ENCODE peak calls at places on chromosome 15, in five cellular contexts. I is GM23248, K is EL, X is mesenchymal stem cell, F is astrocyte. B is an unnamed sample.

GRCh38 chr15:90878660-90879059 is 5.6 kb upstream of the FES start:
- DNase-seq in X (no peak), F (no peak), K (no peak), I (no peak), B (no peak)

GRCh38 chr15:91263632-91264477 is 163.8 kb downstream of the SV2B start:
- DNase-seq in F (peak), X (no peak), I (peak), K (peak), B (no peak)

GRCh38 chr15:89812126-89812846 is 2.4 kb downstream of the ANPEP start:
- DNase-seq in K (peak), I (peak), X (no peak), F (no peak), B (no peak)

GRCh38 chr15:70555713-70556112 is 207.6 kb downstream of the UACA start:
- DNase-seq in F (no peak), I (no peak), X (no peak), K (no peak), B (no peak)

GRCh38 chr15:71595846-71596553 is 214.4 kb upstream of the NR2E3 start:
- DNase-seq in K (no peak), I (peak), X (peak), F (peak), B (no peak)

GRCh38 chr15:61051570-61052031 is 177.5 kb downstream of the RORA start:
- DNase-seq in F (peak), I (peak), K (peak), X (peak), B (peak)

GRCh38 chr15:75928680-75929608 is 25.3 kb downstream of the FBXO22 start:
- DNase-seq in I (peak), X (peak), F (no peak), K (peak), B (peak)

GRCh38 chr15:78301326-78301725 is 1.9 kb upstream of the SKIC8 start:
- DNase-seq in F (no peak), K (peak), I (peak), X (peak), B (no peak)

GRCh38 chr15:94576889-94577533 is 345.6 kb downstream of the MCTP2 start:
- DNase-seq in I (peak), K (peak), X (no peak), F (no peak), B (no peak)

GRCh38 chr15:95995375-95996168 is 334.9 kb upstream of the NR2F2 start:
- DNase-seq in I (peak), K (peak), F (peak), X (no peak), B (no peak)

GRCh38 chr15:33074942-33075341 is 119.6 kb downstream of the FMN1 start:
- DNase-seq in X (no peak), I (peak), F (no peak), K (no peak), B (no peak)

GRCh38 chr15:90680371-90680935 is 36.7 kb upstream of the BLM start:
- DNase-seq in I (peak), F (peak), K (peak), X (peak), B (no peak)

GRCh38 chr15:51090753-51091152 is 4.0 kb downstream of the TNFAIP8L3 start:
- DNase-seq in I (no peak), F (no peak), X (no peak), K (no peak), B (no peak)

GRCh38 chr15:63978511-63979226 is 67.6 kb downstream of the DAPK2 start:
- DNase-seq in K (no peak), F (no peak), X (no peak), I (peak), B (no peak)

GRCh38 chr15:49621327-49622210 is 721 bp downstream of the DTWD1 start:
- DNase-seq in I (peak), X (peak), K (peak), F (peak), B (no peak)

GRCh38 chr15:48858401-48858800 is 19.5 kb upstream of the EID1 start:
- DNase-seq in I (peak), X (peak), K (peak), F (peak), B (no peak)

GRCh38 chr15:64193971-64194370 is 31.1 kb upstream of the PPIB start:
- DNase-seq in K (no peak), X (no peak), F (no peak), I (no peak), B (no peak)

GRCh38 chr15:70083423-70083822 is 14.3 kb downstream of the TLE3 start:
- DNase-seq in F (no peak), X (no peak), I (no peak), K (no peak), B (peak)

GRCh38 chr15:92796163-92796611 is 103.9 kb upstream of the CHD2 start:
- DNase-seq in F (no peak), K (no peak), X (no peak), I (no peak), B (no peak)

GRCh38 chr15:70088427-70088826 is 9.3 kb downstream of the TLE3 start:
- DNase-seq in I (no peak), X (no peak), F (no peak), K (no peak), B (no peak)

GRCh38 chr15:78955355-78955754 is 10.5 kb upstream of the CTSH start:
- DNase-seq in I (no peak), K (no peak), X (no peak), F (no peak), B (no peak)

GRCh38 chr15:35329993-35330695 is 215.8 kb downstream of the DPH6 start:
- DNase-seq in I (no peak), K (no peak), F (no peak), X (no peak), B (no peak)

GRCh38 chr15:79617071-79617470 is 184.9 kb downstream of the MINAR1 start:
- DNase-seq in K (no peak), X (no peak), F (no peak), I (no peak), B (no peak)

GRCh38 chr15:64044315-64045105 is 1.8 kb downstream of the DAPK2 start:
- DNase-seq in I (peak), X (no peak), F (no peak), K (peak), B (no peak)

GRCh38 chr15:73632670-73633058 is 525 bp downstream of the NPTN start:
- DNase-seq in F (no peak), I (no peak), X (no peak), K (no peak), B (no peak)

GRCh38 chr15:45442497-45443135 is 64.3 kb upstream of the GATM start:
- DNase-seq in I (peak), X (peak), F (peak), K (peak), B (no peak)

GRCh38 chr15:26443321-26443720 is 329.5 kb downstream of the GABRB3 start:
- DNase-seq in F (no peak), X (no peak), I (no peak), K (no peak), B (no peak)

GRCh38 chr15:62904041-62904440 is 138.5 kb upstream of the TPM1 start:
- DNase-seq in X (no peak), F (no peak), K (no peak), I (no peak), B (no peak)

B was measured in D341Med.